ENCODE peak calls at places on chromosomes 16 and 17, in four cellular contexts. One of them, this sample, is unnamed.

GRCh38 chr16:11916524-11917285 is 949 bp upstream of the GSPT1 start:
- DNase-seq in NCI-H1092 treated with DMSO at 0.1 percent for 48 hours: no peak
- DNase-seq in CD8-positive, alpha-beta T cell: no peak
- DNase-seq in NCI-H146: peak
- DNase-seq in this sample: no peak

GRCh38 chr16:84144301-84144858 is 597 bp downstream of the HSDL1 start:
- DNase-seq in NCI-H1092 treated with DMSO at 0.1 percent for 48 hours: peak
- DNase-seq in CD8-positive, alpha-beta T cell: peak
- DNase-seq in NCI-H146: no peak
- DNase-seq in this sample: peak

GRCh38 chr16:68893710-68894705 is 50.7 kb downstream of the TANGO6 start:
- DNase-seq in NCI-H1092 treated with DMSO at 0.1 percent for 48 hours: no peak
- DNase-seq in CD8-positive, alpha-beta T cell: no peak
- DNase-seq in NCI-H146: no peak
- DNase-seq in this sample: no peak

GRCh38 chr17:76076765-76077581 is 2.0 kb upstream of the ZACN start:
- DNase-seq in NCI-H1092 treated with DMSO at 0.1 percent for 48 hours: no peak
- DNase-seq in CD8-positive, alpha-beta T cell: peak
- DNase-seq in NCI-H146: no peak
- DNase-seq in this sample: no peak

GRCh38 chr16:69131749-69132423 is 502 bp downstream of the CHTF8 start:
- DNase-seq in NCI-H1092 treated with DMSO at 0.1 percent for 48 hours: peak
- DNase-seq in CD8-positive, alpha-beta T cell: peak
- DNase-seq in NCI-H146: peak
- DNase-seq in this sample: peak

GRCh38 chr17:12830692-12831363 is 41.5 kb downstream of the ARHGAP44 start:
- DNase-seq in NCI-H1092 treated with DMSO at 0.1 percent for 48 hours: no peak
- DNase-seq in CD8-positive, alpha-beta T cell: no peak
- DNase-seq in NCI-H146: no peak
- DNase-seq in this sample: no peak

GRCh38 chr17:36511216-36511615 is 23.5 kb downstream of the MYO19 start:
- DNase-seq in NCI-H1092 treated with DMSO at 0.1 percent for 48 hours: no peak
- DNase-seq in CD8-positive, alpha-beta T cell: no peak
- DNase-seq in NCI-H146: no peak
- DNase-seq in this sample: no peak

GRCh38 chr17:74733365-74734122 is 3.5 kb upstream of the RAB37 start:
- DNase-seq in NCI-H1092 treated with DMSO at 0.1 percent for 48 hours: no peak
- DNase-seq in CD8-positive, alpha-beta T cell: no peak
- DNase-seq in NCI-H146: no peak
- DNase-seq in this sample: no peak

GRCh38 chr16:88900653-88901052 is 34.2 kb upstream of the PABPN1L start:
- DNase-seq in NCI-H1092 treated with DMSO at 0.1 percent for 48 hours: no peak
- DNase-seq in CD8-positive, alpha-beta T cell: no peak
- DNase-seq in NCI-H146: no peak
- DNase-seq in this sample: no peak

GRCh38 chr17:76727745-76728456 is 1.3 kb downstream of the METTL23 start:
- DNase-seq in NCI-H1092 treated with DMSO at 0.1 percent for 48 hours: no peak
- DNase-seq in CD8-positive, alpha-beta T cell: no peak
- DNase-seq in NCI-H146: no peak
- DNase-seq in this sample: no peak

GRCh38 chr17:6701719-6702118 is 11.4 kb downstream of the SLC13A5 start:
- DNase-seq in NCI-H1092 treated with DMSO at 0.1 percent for 48 hours: no peak
- DNase-seq in CD8-positive, alpha-beta T cell: no peak
- DNase-seq in NCI-H146: peak
- DNase-seq in this sample: no peak

GRCh38 chr17:69047368-69048263 is 13.1 kb downstream of the ABCA9 start:
- DNase-seq in NCI-H1092 treated with DMSO at 0.1 percent for 48 hours: no peak
- DNase-seq in CD8-positive, alpha-beta T cell: no peak
- DNase-seq in NCI-H146: no peak
- DNase-seq in this sample: no peak

GRCh38 chr17:3712811-3713463 is 10.8 kb upstream of the HASPIN start:
- DNase-seq in NCI-H1092 treated with DMSO at 0.1 percent for 48 hours: no peak
- DNase-seq in CD8-positive, alpha-beta T cell: no peak
- DNase-seq in NCI-H146: no peak
- DNase-seq in this sample: no peak

GRCh38 chr17:76872221-76872873 is 4.1 kb downstream of the MGAT5B start:
- DNase-seq in NCI-H1092 treated with DMSO at 0.1 percent for 48 hours: no peak
- DNase-seq in CD8-positive, alpha-beta T cell: no peak
- DNase-seq in NCI-H146: no peak
- DNase-seq in this sample: no peak

GRCh38 chr16:22369221-22369811 is 5.1 kb downstream of the CDR2 start:
- DNase-seq in NCI-H1092 treated with DMSO at 0.1 percent for 48 hours: no peak
- DNase-seq in CD8-positive, alpha-beta T cell: no peak
- DNase-seq in NCI-H146: peak
- DNase-seq in this sample: no peak

GRCh38 chr17:49882434-49882833 is 34.6 kb upstream of the TAC4 start:
- DNase-seq in NCI-H1092 treated with DMSO at 0.1 percent for 48 hours: no peak
- DNase-seq in CD8-positive, alpha-beta T cell: no peak
- DNase-seq in NCI-H146: no peak
- DNase-seq in this sample: no peak

GRCh38 chr17:66469088-66469442 is 166.7 kb downstream of the PRKCA start:
- DNase-seq in NCI-H1092 treated with DMSO at 0.1 percent for 48 hours: no peak
- DNase-seq in CD8-positive, alpha-beta T cell: no peak
- DNase-seq in NCI-H146: no peak
- DNase-seq in this sample: no peak

GRCh38 chr17:79038545-79039135 is 14.7 kb downstream of the C1QTNF1 start:
- DNase-seq in NCI-H1092 treated with DMSO at 0.1 percent for 48 hours: no peak
- DNase-seq in CD8-positive, alpha-beta T cell: no peak
- DNase-seq in NCI-H146: no peak
- DNase-seq in this sample: no peak

GRCh38 chr17:21209511-21210175 is 4.3 kb downstream of the TMEM11 start:
- DNase-seq in NCI-H1092 treated with DMSO at 0.1 percent for 48 hours: no peak
- DNase-seq in CD8-positive, alpha-beta T cell: no peak
- DNase-seq in NCI-H146: no peak
- DNase-seq in this sample: no peak

This sample was measured in activated gamma-delta T cell treated with Interleukin-2 at 50 U/mL for 16 hours.